ENCODE peak calls at places on chromosomes 4 and X, in six cellular contexts. A is AG10803, X is left cardiac atrium, N is HFF-Myc, U is stromal cell of bone marrow, Q is iris pigment epithelial cell. G is an unnamed sample.

GRCh38 chr4:47744253-47744652 is 93.6 kb downstream of the CORIN start:
- DNase-seq in N (no peak), X (no peak), Q (no peak), A (no peak), U (no peak), G (no peak)

GRCh38 chrX:150364347-150365050 is 1.4 kb downstream of the MAMLD1 start:
- DNase-seq in X (peak; percentile 44), N (no peak), A (no peak), Q (peak; percentile 34), U (no peak), G (peak; percentile 20)

GRCh38 chr4:81541546-81541945 is 69.8 kb upstream of the RASGEF1B start:
- DNase-seq in Q (no peak), X (no peak), A (no peak), U (no peak), N (no peak), G (no peak)

GRCh38 chr4:121199742-121200561 is 35.8 kb upstream of the TNIP3 start:
- DNase-seq in N (no peak), Q (no peak), A (no peak), X (no peak), U (no peak), G (no peak)

GRCh38 chr4:140098481-140099132 is 55.4 kb downstream of the MAML3 start:
- DNase-seq in N (no peak), X (no peak), Q (peak; percentile 66), U (no peak), A (peak; percentile 64), G (peak; percentile 89)

GRCh38 chrX:131675596-131676194 is 131.8 kb downstream of the OR13H1 start:
- DNase-seq in A (no peak), X (no peak), Q (peak; percentile 20), N (no peak), U (peak; percentile 6), G (peak; percentile 13)

GRCh38 chrX:1418901-1419544 is 27.1 kb upstream of the SLC25A6 start:
- DNase-seq in X (no peak), Q (no peak), U (no peak), A (no peak), N (no peak), G (no peak)

GRCh38 chr4:115770046-115770543 is 656.7 kb upstream of the NDST4 start:
- DNase-seq in X (no peak), N (no peak), Q (no peak), U (no peak), A (no peak), G (no peak)

GRCh38 chr4:83013931-83014330 is 3.3 kb upstream of the LIN54 start:
- DNase-seq in N (no peak), Q (no peak), A (no peak), U (no peak), X (no peak), G (no peak)

GRCh38 chr4:788636-789297 is 37.2 kb downstream of the CPLX1 start:
- DNase-seq in U (no peak), A (no peak), Q (no peak), N (no peak), X (no peak), G (no peak)

GRCh38 chr4:2935762-2936743 is 27.2 kb downstream of the NOP14 start:
- DNase-seq in A (no peak), Q (peak; percentile 86), X (no peak), N (no peak), U (no peak), G (peak; percentile 80)

GRCh38 chr4:15004701-15005301 is 2.5 kb downstream of the CPEB2 start:
- DNase-seq in U (no peak), N (no peak), A (peak; percentile 60), X (peak; percentile 89), Q (peak; percentile 80), G (peak; percentile 40)

GRCh38 chr4:146398896-146399443 is 122.8 kb downstream of the SLC10A7 start:
- DNase-seq in X (no peak), A (no peak), Q (no peak), U (no peak), N (no peak), G (no peak)

GRCh38 chrX:47217121-47217851 is 1.2 kb upstream of the CDK16 start:
- DNase-seq in X (peak; percentile 53), Q (peak; percentile 70), U (no peak), A (peak; percentile 62), N (peak; percentile 32), G (peak; percentile 65)

GRCh38 chrX:107272431-107272921 is 66.1 kb downstream of the DNAAF6 start:
- DNase-seq in U (no peak), Q (no peak), X (no peak), A (no peak), N (no peak), G (no peak)

GRCh38 chrX:56233100-56233499 is 944 bp downstream of the KLF8 start:
- DNase-seq in A (no peak), U (no peak), X (no peak), Q (no peak), N (no peak), G (no peak)

GRCh38 chr4:168713193-168713592 is 216.3 kb downstream of the PALLD start:
- DNase-seq in Q (no peak), X (no peak), U (no peak), N (no peak), A (no peak), G (no peak)

GRCh38 chr4:58127680-58128079 is 1017.5 kb upstream of the IGFBP7 start:
- DNase-seq in X (no peak), N (no peak), A (no peak), U (no peak), Q (no peak), G (no peak)

GRCh38 chr4:123578276-123579014 is 181.8 kb downstream of the SPRY1 start:
- DNase-seq in Q (no peak), N (no peak), A (peak; percentile 6), U (no peak), X (no peak), G (no peak)

GRCh38 chr4:19807505-19807904 is 444.2 kb upstream of the SLIT2 start:
- DNase-seq in X (no peak), Q (peak; percentile 83), A (peak; percentile 94), U (peak; percentile 44), N (no peak), G (no peak)

GRCh38 chr4:175376287-175376977 is 435.6 kb downstream of the GPM6A start:
- DNase-seq in Q (no peak), A (no peak), N (no peak), U (no peak), X (no peak), G (no peak)

GRCh38 chrX:22060451-22060940 is 28.4 kb downstream of the PHEX start:
- DNase-seq in X (no peak), A (peak; percentile 31), N (no peak), U (no peak), Q (peak; percentile 19), G (no peak)

GRCh38 chr4:95835672-95836071 is 4.2 kb upstream of the PDHA2 start:
- DNase-seq in U (no peak), Q (no peak), A (no peak), N (no peak), X (no peak), G (no peak)

GRCh38 chr4:82394896-82395295 is 21.1 kb upstream of the HNRNPD start:
- DNase-seq in A (no peak), X (no peak), U (no peak), Q (no peak), N (no peak), G (peak; percentile 78)

GRCh38 chrX:8341814-8342590 is 122.6 kb upstream of the VCX3B start:
- DNase-seq in U (no peak), A (no peak), N (no peak), Q (peak; percentile 4), X (no peak), G (no peak)

GRCh38 chr4:15162465-15163283 is 160.4 kb downstream of the CPEB2 start:
- DNase-seq in Q (peak; percentile 65), U (peak; percentile 43), X (no peak), N (no peak), A (peak; percentile 49), G (peak; percentile 42)

GRCh38 chrX:100449696-100450606 is 39.9 kb upstream of the PCDH19 start:
- DNase-seq in X (peak; percentile 65), A (no peak), Q (peak; percentile 5), U (no peak), N (no peak), G (no peak)

GRCh38 chrX:22310779-22311178 is 38.1 kb downstream of the CBLL2 start:
- DNase-seq in X (no peak), U (no peak), A (no peak), Q (peak; percentile 53), N (no peak), G (no peak)

GRCh38 chr4:71713611-71714203 is 70.2 kb downstream of the GC start:
- DNase-seq in U (peak; percentile 40), N (peak; percentile 15), X (no peak), A (peak; percentile 72), Q (peak; percentile 65), G (peak; percentile 14)

GRCh38 chr4:84319124-84319523 is 180.0 kb downstream of the NKX6-1 start:
- DNase-seq in N (no peak), U (peak; percentile 58), Q (peak; percentile 44), X (no peak), A (peak; percentile 43), G (no peak)

GRCh38 chrX:19772306-19772705 is 115.1 kb downstream of the SH3KBP1 start:
- DNase-seq in X (no peak), Q (peak; percentile 47), A (peak; percentile 47), N (no peak), U (peak; percentile 42), G (no peak)

GRCh38 chrX:38165023-38165422 is 55.6 kb downstream of the SRPX start:
- DNase-seq in A (no peak), U (no peak), Q (no peak), N (no peak), X (no peak), G (no peak)

GRCh38 chr4:11592276-11592675 is 163.6 kb upstream of the HS3ST1 start:
- DNase-seq in A (no peak), U (no peak), Q (no peak), N (no peak), X (no peak), G (no peak)

GRCh38 chrX:80648023-80648422 is 161.7 kb downstream of the BRWD3 start:
- DNase-seq in N (no peak), Q (peak; percentile 9), X (no peak), A (peak; percentile 3), U (no peak), G (peak; percentile 8)

GRCh38 chrX:69948398-69948797 is 101.3 kb downstream of the AWAT2 start:
- DNase-seq in U (no peak), N (no peak), A (no peak), X (no peak), Q (no peak), G (no peak)

G was measured in SW480.